ENCODE peak calls at places on chromosomes 3 and 15, in nine cellular contexts. Q is CD4-positive, CD25-positive, alpha-beta regulatory T cell; H is EL; P is left cardiac atrium; L is anterior cingulate cortex; F is IMR-90; J is astrocyte of the cerebellum; U is lung; E is naive thymus-derived CD4-positive, alpha-beta T cell. N is an unnamed sample.

GRCh38 chr3:160796089-160796812 is 40.2 kb downstream of the PPM1L start:
- DNase-seq in Q (no peak), L (no peak), P (no peak), F (no peak), E (no peak), J (no peak), U (no peak), H (no peak), N (no peak)

GRCh38 chr3:150970665-150971327 is 1.7 kb downstream of the CLRN1 start:
- DNase-seq in Q (no peak), L (no peak), P (no peak), H (peak), F (peak), J (peak), U (no peak), E (no peak), N (no peak)

GRCh38 chr3:170207717-170208116 is 14.5 kb upstream of the PRKCI start:
- DNase-seq in Q (no peak), F (no peak), E (no peak), P (no peak), J (no peak), U (no peak), H (no peak), L (no peak), N (no peak)

GRCh38 chr3:145357453-145357852 is 803.5 kb downstream of the PLOD2 start:
- DNase-seq in E (no peak), Q (no peak), L (no peak), U (no peak), F (no peak), P (no peak), H (no peak), J (no peak), N (no peak)

GRCh38 chr3:150544040-150544439 is 2.3 kb downstream of the SERP1 start:
- DNase-seq in U (no peak), L (no peak), P (no peak), J (no peak), E (no peak), H (peak), Q (no peak), F (peak), N (no peak)

GRCh38 chr3:183699238-183699947 is 1.8 kb downstream of the YEATS2 start:
- DNase-seq in J (no peak), L (no peak), P (no peak), Q (no peak), E (no peak), F (no peak), U (no peak), H (peak), N (no peak)

GRCh38 chr3:130925628-130926027 is 31.7 kb downstream of the ATP2C1 start:
- DNase-seq in H (peak), L (no peak), E (no peak), U (no peak), J (no peak), F (no peak), P (no peak), Q (no peak), N (no peak)

GRCh38 chr3:61221759-61222362 is 29.4 kb downstream of the FHIT start:
- DNase-seq in E (no peak), J (no peak), L (no peak), H (no peak), Q (no peak), P (no peak), U (no peak), F (no peak), N (no peak)

GRCh38 chr15:73052679-73053397 is 575 bp downstream of the NEO1 start:
- DNase-seq in P (peak), E (peak), H (peak), J (peak), Q (peak), U (peak), F (peak), L (peak), N (peak)

GRCh38 chr15:40942337-40942854 is 10.9 kb upstream of the CHAC1 start:
- DNase-seq in E (no peak), J (no peak), P (no peak), H (no peak), Q (peak), F (no peak), U (no peak), L (no peak), N (no peak)

GRCh38 chr3:67947808-67948508 is 293.5 kb upstream of the SUCLG2 start:
- DNase-seq in E (peak), J (no peak), P (peak), F (no peak), L (no peak), Q (peak), U (no peak), H (peak), N (no peak)

GRCh38 chr15:89714775-89715174 is 24.2 kb downstream of the WDR93 start:
- DNase-seq in U (no peak), Q (no peak), J (no peak), H (no peak), E (no peak), P (no peak), F (no peak), L (no peak), N (no peak)

GRCh38 chr15:78131295-78132021 is at the start of gene CIB2:
- DNase-seq in H (peak), E (peak), P (peak), J (peak), L (peak), Q (peak), U (peak), F (peak), N (peak)

GRCh38 chr3:179181993-179182551 is 33.9 kb downstream of the PIK3CA start:
- DNase-seq in J (no peak), E (no peak), P (no peak), Q (no peak), H (peak), U (no peak), L (no peak), F (peak), N (no peak)

GRCh38 chr15:33834892-33835730 is 133.2 kb upstream of the CHRM5 start:
- DNase-seq in L (no peak), F (no peak), P (no peak), H (no peak), E (no peak), Q (no peak), U (no peak), J (no peak), N (no peak)

GRCh38 chr3:155658669-155659068 is 86.2 kb downstream of the PLCH1 start:
- DNase-seq in F (no peak), E (no peak), P (no peak), J (no peak), U (no peak), Q (no peak), H (no peak), L (no peak), N (no peak)

GRCh38 chr3:76387000-76387399 is 601.7 kb upstream of the ZNF717 start:
- DNase-seq in Q (no peak), F (no peak), U (no peak), J (no peak), E (no peak), P (no peak), H (no peak), L (no peak), N (no peak)

GRCh38 chr3:191383104-191383503 is 52.8 kb upstream of the UTS2B start:
- DNase-seq in J (no peak), P (no peak), F (peak), U (no peak), Q (no peak), H (no peak), L (no peak), E (no peak), N (no peak)

GRCh38 chr3:127745656-127746399 is 73.1 kb downstream of the ABTB1 start:
- DNase-seq in F (no peak), Q (no peak), E (no peak), H (no peak), J (no peak), L (no peak), U (no peak), P (no peak), N (no peak)

GRCh38 chr3:112001516-112001915 is 2.8 kb downstream of the TAGLN3 start:
- DNase-seq in E (no peak), F (no peak), Q (no peak), L (no peak), H (no peak), P (no peak), U (no peak), J (no peak), N (no peak)

N was measured in occipital lobe.